ENCODE peak calls at places on chromosome 5, in nine cellular contexts. J, N, R, E, G, H, A, W and O are unnamed samples.

GRCh38 chr5:57184322-57184721 is 10.5 kb downstream of the GPBP1 start:
- DNase-seq in J (no peak), N (no peak), R (no peak), E (no peak), G (no peak), H (no peak), A (no peak), W (no peak), O (no peak)

GRCh38 chr5:163434410-163434866 is 3.0 kb upstream of the CCNG1 start:
- DNase-seq in J (no peak), N (peak), R (no peak), E (no peak), G (peak), H (peak), A (no peak), W (no peak), O (peak)

GRCh38 chr5:73158313-73158712 is 14.7 kb upstream of the TMEM174 start:
- DNase-seq in J (no peak), N (no peak), R (no peak), E (no peak), G (no peak), H (no peak), A (no peak), W (no peak), O (no peak)

GRCh38 chr5:93583799-93584530 is 943 bp downstream of the NR2F1 start:
- DNase-seq in J (no peak), N (peak), R (no peak), E (no peak), G (no peak), H (peak), A (peak), W (no peak), O (peak)

GRCh38 chr5:54721951-54722654 is 204.5 kb downstream of the SNX18 start:
- DNase-seq in J (no peak), N (no peak), R (no peak), E (no peak), G (no peak), H (no peak), A (peak), W (no peak), O (no peak)

GRCh38 chr5:21219255-21219654 is 1231.3 kb upstream of the CDH18 start:
- DNase-seq in J (no peak), N (no peak), R (peak), E (no peak), G (no peak), H (no peak), A (no peak), W (no peak), O (no peak)

GRCh38 chr5:30650311-30650710 is 543.2 kb upstream of the CDH6 start:
- DNase-seq in J (no peak), N (no peak), R (no peak), E (no peak), G (no peak), H (no peak), A (no peak), W (no peak), O (no peak)

GRCh38 chr5:39794511-39794910 is 369.7 kb upstream of the DAB2 start:
- DNase-seq in J (no peak), N (no peak), R (peak), E (no peak), G (no peak), H (no peak), A (no peak), W (no peak), O (no peak)

GRCh38 chr5:172716796-172717313 is 54.1 kb downstream of the DUSP1 start:
- DNase-seq in J (no peak), N (peak), R (no peak), E (peak), G (peak), H (peak), A (peak), W (peak), O (peak)

GRCh38 chr5:31291323-31291854 is 97.9 kb downstream of the CDH6 start:
- DNase-seq in J (no peak), N (peak), R (no peak), E (no peak), G (no peak), H (no peak), A (no peak), W (no peak), O (no peak)

GRCh38 chr5:172115541-172115982 is 72.5 kb downstream of the STK10 start:
- DNase-seq in J (no peak), N (no peak), R (no peak), E (no peak), G (no peak), H (no peak), A (no peak), W (no peak), O (no peak)

GRCh38 chr5:79702606-79703380 is 13.2 kb downstream of the CMYA5 start:
- DNase-seq in J (peak), N (peak), R (peak), E (no peak), G (no peak), H (no peak), A (no peak), W (no peak), O (peak)

GRCh38 chr5:54756301-54756700 is 229.1 kb downstream of the ESM1 start:
- DNase-seq in J (no peak), N (no peak), R (no peak), E (no peak), G (no peak), H (no peak), A (no peak), W (no peak), O (no peak)

GRCh38 chr5:99928490-99928889 is 606.7 kb upstream of the FAM174A start:
- DNase-seq in J (no peak), N (no peak), R (no peak), E (no peak), G (no peak), H (no peak), A (no peak), W (no peak), O (no peak)

GRCh38 chr5:137735531-137736284 is at the start of gene KLHL3:
- DNase-seq in J (no peak), N (peak), R (no peak), E (peak), G (no peak), H (peak), A (peak), W (peak), O (peak)

GRCh38 chr5:157253547-157253946 is 12.4 kb upstream of the CYFIP2 start:
- DNase-seq in J (peak), N (peak), R (peak), E (no peak), G (no peak), H (no peak), A (peak), W (no peak), O (peak)

GRCh38 chr5:102048940-102049339 is 247.1 kb downstream of the SLCO4C1 start:
- DNase-seq in J (no peak), N (no peak), R (no peak), E (no peak), G (no peak), H (no peak), A (no peak), W (no peak), O (peak)

GRCh38 chr5:17222679-17223078 is 5.2 kb downstream of the BASP1 start:
- DNase-seq in J (no peak), N (peak), R (no peak), E (no peak), G (no peak), H (no peak), A (peak), W (no peak), O (peak)

GRCh38 chr5:94245608-94246007 is 372.8 kb downstream of the KIAA0825 start:
- DNase-seq in J (no peak), N (no peak), R (no peak), E (no peak), G (no peak), H (no peak), A (no peak), W (no peak), O (peak)

GRCh38 chr5:58322453-58322852 is 137.4 kb downstream of the PLK2 start:
- DNase-seq in J (peak), N (peak), R (no peak), E (no peak), G (no peak), H (no peak), A (no peak), W (no peak), O (peak)

GRCh38 chr5:171537923-171538537 is 118.6 kb downstream of the FGF18 start:
- DNase-seq in J (no peak), N (no peak), R (no peak), E (no peak), G (no peak), H (no peak), A (no peak), W (no peak), O (no peak)

DNA sequence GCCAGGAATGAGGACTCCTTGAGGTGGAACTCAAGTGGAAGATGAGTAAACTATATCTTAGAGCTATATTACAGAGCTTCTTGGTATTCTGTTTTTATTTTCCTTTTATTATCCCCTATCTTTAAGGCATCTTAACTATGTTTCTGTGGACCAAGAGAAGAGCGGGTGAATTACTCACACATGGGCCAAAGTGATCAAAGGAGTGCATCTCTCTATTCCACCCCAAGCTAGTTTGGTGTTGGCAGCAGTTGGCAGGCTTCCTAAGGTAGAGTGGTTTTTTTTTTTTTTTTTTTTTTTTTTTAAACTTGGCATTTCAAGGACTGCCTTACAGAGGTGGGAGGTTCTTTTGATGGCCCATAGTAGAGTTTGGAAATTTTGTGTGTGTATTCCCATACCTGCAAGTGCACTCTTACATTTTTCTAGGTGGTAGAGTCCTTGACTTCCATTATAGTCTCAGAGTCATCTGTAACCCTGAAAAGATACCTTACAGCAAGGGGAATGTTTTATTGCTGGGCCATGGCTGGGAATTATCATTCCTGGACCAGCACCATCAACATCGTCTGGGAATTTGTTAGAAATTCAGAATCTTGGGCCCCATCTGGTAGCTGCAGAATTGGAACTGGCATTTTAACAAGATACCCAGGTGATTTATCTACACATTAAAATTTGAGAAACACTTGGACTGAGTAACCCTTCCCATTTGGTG is 51.0 kb downstream of the ARHGAP26 start:
- DNase-seq in J (no peak), N (no peak), R (no peak), E (no peak), G (no peak), H (no peak), A (no peak), W (no peak), O (no peak)
- H3K4me3 ChIP-seq in J (no peak), N (no peak), R (no peak), E (no peak), G (no peak), H (no peak), A (no peak), W (no peak), O (no peak)

GRCh38 chr5:1807479-1808185 is 6.4 kb downstream of the NDUFS6 start:
- DNase-seq in J (no peak), N (no peak), R (no peak), E (no peak), G (no peak), H (no peak), A (no peak), W (no peak), O (no peak)
- H3K4me3 ChIP-seq in J (no peak), N (no peak), R (no peak), E (no peak), G (no peak), H (no peak), A (no peak), W (no peak), O (no peak)

GRCh38 chr5:71601222-71602026 is 14.3 kb downstream of the MCCC2 start:
- DNase-seq in J (peak), N (peak), R (peak), E (peak), G (peak), H (no peak), A (peak), W (peak), O (peak)
- H3K4me3 ChIP-seq in J (no peak), N (no peak), R (no peak), E (no peak), G (no peak), H (no peak), A (no peak), W (no peak), O (peak)

DNA sequence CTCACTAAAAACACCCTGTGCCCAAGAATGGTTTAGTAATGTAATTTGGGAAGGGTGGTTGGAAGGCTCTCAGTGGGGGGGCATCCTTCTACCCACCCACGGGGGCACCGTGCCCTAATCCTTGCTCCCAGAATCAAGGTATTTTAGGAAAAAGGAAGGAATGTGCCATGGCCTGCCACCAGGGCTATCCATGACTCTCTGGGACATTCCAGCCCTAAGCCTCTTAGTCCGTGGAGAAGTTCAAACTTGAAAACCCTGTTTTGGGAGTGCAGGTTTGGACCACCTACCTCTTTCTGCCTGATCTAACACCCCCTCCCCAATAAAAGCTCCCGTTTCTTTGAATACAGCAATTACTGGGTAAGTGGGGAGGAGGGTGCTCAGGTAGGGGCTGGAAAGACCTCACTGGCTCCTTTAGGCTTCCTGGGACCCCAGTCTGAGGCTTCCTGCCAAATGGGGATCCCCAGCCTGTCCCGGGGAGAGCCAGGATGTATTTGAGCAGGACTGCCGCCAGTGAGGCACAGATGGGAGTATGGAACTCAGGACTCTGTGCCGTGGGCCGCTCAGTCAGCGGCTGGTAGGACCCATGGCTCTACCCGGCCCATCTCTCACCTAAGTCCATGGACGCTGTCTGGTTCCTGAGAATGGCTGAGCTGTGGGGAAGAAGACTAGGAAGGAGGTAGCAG is 3.6 kb upstream of the PITX1 start:
- DNase-seq in J (no peak), N (no peak), R (no peak), E (no peak), G (no peak), H (no peak), A (no peak), W (no peak), O (no peak)
- H3K4me3 ChIP-seq in J (no peak), N (no peak), R (no peak), E (no peak), G (no peak), H (no peak), A (no peak), W (no peak), O (no peak)

GRCh38 chr5:177509991-177510566 is 453 bp upstream of the DOK3 start:
- DNase-seq in J (no peak), N (no peak), R (no peak), E (no peak), G (no peak), H (no peak), A (no peak), W (no peak), O (no peak)

GRCh38 chr5:177507596-177508216 is 1.9 kb downstream of the DOK3 start:
- DNase-seq in J (no peak), N (no peak), R (no peak), E (no peak), G (no peak), H (no peak), A (no peak), W (no peak), O (no peak)

GRCh38 chr5:177509361-177509951 is at the start of gene DOK3:
- DNase-seq in J (no peak), N (no peak), R (no peak), E (peak), G (no peak), H (no peak), A (no peak), W (no peak), O (no peak)

GRCh38 chr5:177508217-177508611 is 1.4 kb downstream of the DOK3 start:
- DNase-seq in J (no peak), N (no peak), R (no peak), E (no peak), G (no peak), H (no peak), A (no peak), W (no peak), O (no peak)

GRCh38 chr5:177508837-177509236 is 789 bp downstream of the DOK3 start:
- DNase-seq in J (no peak), N (no peak), R (no peak), E (no peak), G (no peak), H (no peak), A (no peak), W (no peak), O (no peak)
- H3K4me3 ChIP-seq in J (no peak), N (no peak), R (peak), E (peak), G (peak), H (no peak), A (no peak), W (no peak), O (no peak)

GRCh38 chr5:109533847-109534272 is 124.1 kb upstream of the PJA2 start:
- DNase-seq in J (peak), N (peak), R (no peak), E (no peak), G (no peak), H (no peak), A (no peak), W (no peak), O (peak)
- H3K4me3 ChIP-seq in J (no peak), N (no peak), R (no peak), E (no peak), G (no peak), H (no peak), A (no peak), W (no peak), O (no peak)

GRCh38 chr5:139295692-139296091 is 2.2 kb downstream of the MATR3 start:
- DNase-seq in J (no peak), N (peak), R (no peak), E (no peak), G (no peak), H (no peak), A (no peak), W (no peak), O (peak)
- H3K4me3 ChIP-seq in J (peak), N (peak), R (peak), E (peak), G (peak), H (peak), A (peak), W (peak), O (peak)

GRCh38 chr5:179079165-179079987 is 19.2 kb downstream of the ZNF354C start:
- DNase-seq in J (no peak), N (no peak), R (no peak), E (no peak), G (no peak), H (no peak), A (no peak), W (no peak), O (peak)
- H3K4me3 ChIP-seq in J (no peak), N (no peak), R (no peak), E (no peak), G (peak), H (no peak), A (no peak), W (no peak), O (peak)

GRCh38 chr5:103444333-103445038 is 118.1 kb downstream of the NUDT12 start:
- DNase-seq in J (no peak), N (no peak), R (no peak), E (no peak), G (no peak), H (no peak), A (no peak), W (no peak), O (no peak)
- H3K4me3 ChIP-seq in J (no peak), N (no peak), R (no peak), E (no peak), G (peak), H (no peak), A (no peak), W (no peak), O (no peak)